ENCODE peak calls at places on chromosomes 6 and 20, in six cellular contexts. L is fibroblast of lung; X is activated CD4-positive, alpha-beta T cell treated with anti-CD3 and anti-CD28 coated beads, Interleukin-2, amount 50 U/mL, for 1 hour; T is activated naive CD4-positive, alpha-beta T cell treated with Interleukin-2 at 50 U/mL for 16 hours; G is Caki2; K is psoas muscle. W is an unnamed sample.
A peak's percentile ranks its signal among the peaks of the same experiment; 100 is the strongest.

GRCh38 chr6:107698146-107698545 is 126.0 kb downstream of the SCML4 start:
- DNase-seq in L (peak; percentile 78), X (no peak), T (no peak), G (no peak), K (no peak), W (no peak)

GRCh38 chr6:124661231-124661630 is 301.0 kb upstream of the RNF217 start:
- DNase-seq in L (no peak), X (no peak), T (no peak), G (no peak), K (no peak), W (no peak)

GRCh38 chr6:71245265-71246049 is 43.2 kb upstream of the OGFRL1 start:
- DNase-seq in L (no peak), X (no peak), T (no peak), G (no peak), K (no peak), W (no peak)

GRCh38 chr6:3473773-3474172 is 16.9 kb upstream of the SLC22A23 start:
- DNase-seq in L (no peak), X (no peak), T (no peak), G (no peak), K (no peak), W (no peak)

GRCh38 chr20:47464380-47465101 is 37.1 kb upstream of the NCOA3 start:
- DNase-seq in L (peak; percentile 94), X (no peak), T (no peak), G (peak; percentile 94), K (peak; percentile 80), W (peak; percentile 29)

GRCh38 chr20:44020406-44021148 is 105.9 kb downstream of the TOX2 start:
- DNase-seq in L (no peak), X (no peak), T (no peak), G (no peak), K (no peak), W (peak; percentile 24)

GRCh38 chr20:53599039-53599362 is 5.4 kb upstream of the ZNF217 start:
- DNase-seq in L (no peak), X (no peak), T (no peak), G (no peak), K (no peak), W (no peak)

GRCh38 chr6:41917528-41917927 is 3.4 kb downstream of the MED20 start:
- DNase-seq in L (peak; percentile 96), X (no peak), T (peak; percentile 15), G (peak; percentile 90), K (no peak), W (no peak)

GRCh38 chr20:23920408-23920780 is 40.8 kb upstream of the CST5 start:
- DNase-seq in L (no peak), X (no peak), T (no peak), G (no peak), K (no peak), W (no peak)

GRCh38 chr6:6701864-6702263 is 113.3 kb downstream of the LY86 start:
- DNase-seq in L (no peak), X (no peak), T (no peak), G (no peak), K (no peak), W (no peak)

GRCh38 chr6:51118754-51119153 is 300.1 kb downstream of the TFAP2B start:
- DNase-seq in L (no peak), X (no peak), T (no peak), G (no peak), K (no peak), W (no peak)

GRCh38 chr6:11309947-11310665 is 77.6 kb upstream of the NEDD9 start:
- DNase-seq in L (no peak), X (no peak), T (no peak), G (no peak), K (no peak), W (no peak)

GRCh38 chr20:52192296-52193007 is 873 bp upstream of the ZFP64 start:
- DNase-seq in L (no peak), X (no peak), T (no peak), G (peak; percentile 78), K (no peak), W (peak; percentile 43)

GRCh38 chr20:58981564-58982364 is 708 bp downstream of the NELFCD start:
- DNase-seq in L (no peak), X (no peak), T (no peak), G (peak; percentile 35), K (no peak), W (no peak)

GRCh38 chr6:36120979-36121706 is 9.2 kb upstream of the MAPK13 start:
- DNase-seq in L (no peak), X (peak; percentile 44), T (peak; percentile 64), G (peak; percentile 54), K (peak; percentile 70), W (peak; percentile 10)

GRCh38 chr6:99933129-99933528 is 60.9 kb downstream of the MCHR2 start:
- DNase-seq in L (peak; percentile 80), X (no peak), T (no peak), G (no peak), K (no peak), W (no peak)

GRCh38 chr20:57282691-57283361 is 16.4 kb upstream of the BMP7 start:
- DNase-seq in L (no peak), X (no peak), T (no peak), G (no peak), K (no peak), W (no peak)

GRCh38 chr20:63230800-63231268 is 4.9 kb upstream of the BIRC7 start:
- DNase-seq in L (peak; percentile 73), X (no peak), T (no peak), G (no peak), K (peak; percentile 65), W (no peak)

GRCh38 chr20:50572922-50573777 is 63.0 kb downstream of the PTPN1 start:
- DNase-seq in L (peak; percentile 73), X (no peak), T (no peak), G (no peak), K (peak; percentile 92), W (peak; percentile 60)

GRCh38 chr20:48287552-48288170 is 502.4 kb upstream of the SULF2 start:
- DNase-seq in L (no peak), X (no peak), T (no peak), G (no peak), K (no peak), W (no peak)

GRCh38 chr6:44921787-44922186 is 406.3 kb upstream of the RUNX2 start:
- DNase-seq in L (no peak), X (no peak), T (no peak), G (no peak), K (no peak), W (no peak)

GRCh38 chr6:128465368-128466343 is 54.7 kb downstream of the PTPRK start:
- DNase-seq in L (no peak), X (no peak), T (no peak), G (no peak), K (no peak), W (no peak)

GRCh38 chr6:102736941-102737368 is 1343.4 kb downstream of the GRIK2 start:
- DNase-seq in L (peak; percentile 77), X (no peak), T (no peak), G (no peak), K (no peak), W (no peak)

GRCh38 chr6:19865178-19865577 is 28.0 kb downstream of the ID4 start:
- DNase-seq in L (no peak), X (no peak), T (no peak), G (no peak), K (no peak), W (no peak)

GRCh38 chr6:114785235-114786127 is 442.7 kb upstream of the HS3ST5 start:
- DNase-seq in L (peak; percentile 66), X (no peak), T (no peak), G (peak; percentile 55), K (no peak), W (no peak)

GRCh38 chr6:65064844-65065243 is 642.2 kb downstream of the EYS start:
- DNase-seq in L (no peak), X (no peak), T (no peak), G (no peak), K (no peak), W (no peak)

GRCh38 chr6:129543981-129544380 is 166.0 kb downstream of the ARHGAP18 start:
- DNase-seq in L (peak; percentile 16), X (no peak), T (no peak), G (no peak), K (no peak), W (no peak)

GRCh38 chr6:156016186-156016976 is 560.7 kb upstream of the NOX3 start:
- DNase-seq in L (no peak), X (no peak), T (no peak), G (no peak), K (no peak), W (no peak)

GRCh38 chr6:106692823-106693216 is 63.4 kb downstream of the QRSL1 start:
- DNase-seq in L (no peak), X (no peak), T (no peak), G (no peak), K (no peak), W (no peak)

GRCh38 chr20:57167971-57168693 is 98.3 kb downstream of the BMP7 start:
- DNase-seq in L (no peak), X (no peak), T (no peak), G (no peak), K (no peak), W (no peak)

GRCh38 chr6:56953597-56954388 is 1.1 kb upstream of the BEND6 start:
- DNase-seq in L (no peak), X (no peak), T (peak; percentile 5), G (peak; percentile 40), K (no peak), W (no peak)

GRCh38 chr6:104957301-104958177 is 632 bp downstream of the LIN28B start:
- DNase-seq in L (no peak), X (no peak), T (no peak), G (no peak), K (no peak), W (no peak)

GRCh38 chr6:35411066-35411465 is 41.1 kb upstream of the FANCE start:
- DNase-seq in L (no peak), X (no peak), T (no peak), G (no peak), K (no peak), W (no peak)